ENCODE peak calls at places on chromosome 16, in nine cellular contexts. B, K, Z, A, R, V, T, X and U are unnamed samples.

GRCh38 chr16:6645758-6646423 is 686.8 kb upstream of the RBFOX1 start:
- DNase-seq in T (no peak), V (no peak), R (no peak), Z (no peak), B (no peak), A (no peak), K (no peak), X (no peak), U (no peak)

GRCh38 chr16:23009075-23009474 is 140.2 kb downstream of the USP31 start:
- DNase-seq in A (no peak), Z (no peak), T (no peak), R (no peak), K (no peak), B (no peak), X (no peak), V (no peak), U (no peak)

GRCh38 chr16:67173808-67174705 is 3.7 kb downstream of the NOL3 start:
- DNase-seq in X (peak), Z (peak), T (peak), V (peak), B (peak), K (peak), A (peak), R (peak), U (peak)

GRCh38 chr16:35352431-35352830 is 1893.0 kb downstream of the TP53TG3F start:
- DNase-seq in K (no peak), T (no peak), R (no peak), V (no peak), A (no peak), B (no peak), X (no peak), Z (no peak), U (no peak)

GRCh38 chr16:77951788-77952187 is 70.6 kb upstream of the CLEC3A start:
- DNase-seq in X (no peak), K (no peak), T (no peak), Z (no peak), A (no peak), V (peak), B (peak), R (no peak), U (no peak)

GRCh38 chr16:87963400-87963799 is 12.2 kb downstream of the BANP start:
- DNase-seq in K (no peak), R (peak), T (no peak), Z (peak), B (peak), V (peak), A (peak), X (no peak), U (peak)

GRCh38 chr16:31072540-31073072 is 1.4 kb downstream of the ZNF668 start:
- DNase-seq in X (peak), V (peak), K (no peak), Z (no peak), A (peak), B (peak), T (no peak), R (no peak), U (peak)

GRCh38 chr16:51426276-51426675 is 275.2 kb upstream of the SALL1 start:
- DNase-seq in V (no peak), K (no peak), B (no peak), R (no peak), Z (no peak), A (no peak), X (no peak), T (no peak), U (no peak)

GRCh38 chr16:89118361-89119061 is 24.9 kb downstream of the ACSF3 start:
- DNase-seq in R (no peak), K (peak), X (no peak), T (no peak), V (no peak), B (no peak), Z (no peak), A (no peak), U (no peak)

GRCh38 chr16:47978491-47979490 is 177.0 kb downstream of the ABCC12 start:
- DNase-seq in X (no peak), R (no peak), K (no peak), B (peak), Z (no peak), V (no peak), A (no peak), T (no peak), U (no peak)

GRCh38 chr16:82476786-82477185 is 150.0 kb upstream of the CDH13 start:
- DNase-seq in V (no peak), A (no peak), K (no peak), Z (no peak), X (no peak), B (no peak), R (no peak), T (no peak), U (no peak)

GRCh38 chr16:30740364-30741251 is 7.6 kb upstream of the PHKG2 start:
- DNase-seq in T (peak), R (no peak), B (peak), Z (no peak), V (no peak), K (peak), A (no peak), X (no peak), U (peak)